ENCODE peak calls at places on chromosomes 12 and 14, in seven cellular contexts. One of them, this sample, is unnamed.

GRCh38 chr12:8612629-8613028 is at the start of gene AICDA:
- DNase-seq in GM23338: no peak
- DNase-seq in neural progenitor cell: no peak
- DNase-seq in lung: no peak
- DNase-seq in iPS DF 6.9: no peak
- DNase-seq in brain microvascular endothelial cell: no peak
- DNase-seq in CD8-positive, alpha-beta memory T cell: no peak
- DNase-seq in this sample: no peak

GRCh38 chr12:59937148-59937547 is 341.3 kb downstream of the SLC16A7 start:
- DNase-seq in brain microvascular endothelial cell: peak; percentile 16
- DNase-seq in lung: no peak
- DNase-seq in CD8-positive, alpha-beta memory T cell: no peak
- DNase-seq in GM23338: no peak
- DNase-seq in neural progenitor cell: no peak
- DNase-seq in iPS DF 6.9: no peak
- DNase-seq in this sample: no peak

GRCh38 chr12:15984097-15984800 is 73.1 kb downstream of the DERA start:
- DNase-seq in GM23338: no peak
- DNase-seq in neural progenitor cell: no peak
- DNase-seq in lung: no peak
- DNase-seq in brain microvascular endothelial cell: no peak
- DNase-seq in CD8-positive, alpha-beta memory T cell: no peak
- DNase-seq in iPS DF 6.9: no peak
- DNase-seq in this sample: no peak

GRCh38 chr12:46154221-46154975 is 114.4 kb downstream of the SLC38A1 start:
- DNase-seq in neural progenitor cell: no peak
- DNase-seq in lung: no peak
- DNase-seq in iPS DF 6.9: no peak
- DNase-seq in GM23338: no peak
- DNase-seq in CD8-positive, alpha-beta memory T cell: no peak
- DNase-seq in brain microvascular endothelial cell: peak; percentile 40
- DNase-seq in this sample: no peak

GRCh38 chr14:54867011-54867410 is 35.6 kb downstream of the GCH1 start:
- DNase-seq in neural progenitor cell: no peak
- DNase-seq in iPS DF 6.9: no peak
- DNase-seq in brain microvascular endothelial cell: no peak
- DNase-seq in lung: no peak
- DNase-seq in GM23338: no peak
- DNase-seq in CD8-positive, alpha-beta memory T cell: no peak
- DNase-seq in this sample: no peak

GRCh38 chr12:131923260-131923659 is 5.8 kb upstream of the PUS1 start:
- DNase-seq in lung: no peak
- DNase-seq in GM23338: no peak
- DNase-seq in CD8-positive, alpha-beta memory T cell: no peak
- DNase-seq in neural progenitor cell: no peak
- DNase-seq in iPS DF 6.9: no peak
- DNase-seq in brain microvascular endothelial cell: no peak
- DNase-seq in this sample: peak; percentile 50

GRCh38 chr14:96047101-96047500 is 7.9 kb downstream of the C14orf132 start:
- DNase-seq in CD8-positive, alpha-beta memory T cell: no peak
- DNase-seq in lung: no peak
- DNase-seq in brain microvascular endothelial cell: no peak
- DNase-seq in neural progenitor cell: no peak
- DNase-seq in GM23338: no peak
- DNase-seq in iPS DF 6.9: no peak
- DNase-seq in this sample: no peak

GRCh38 chr12:91556909-91557308 is 374.3 kb upstream of the DCN start:
- DNase-seq in CD8-positive, alpha-beta memory T cell: no peak
- DNase-seq in GM23338: no peak
- DNase-seq in lung: no peak
- DNase-seq in neural progenitor cell: peak; percentile 11
- DNase-seq in iPS DF 6.9: no peak
- DNase-seq in brain microvascular endothelial cell: no peak
- DNase-seq in this sample: no peak

GRCh38 chr14:68384335-68384734 is 408.5 kb downstream of the ZFP36L1 start:
- DNase-seq in GM23338: no peak
- DNase-seq in neural progenitor cell: no peak
- DNase-seq in CD8-positive, alpha-beta memory T cell: no peak
- DNase-seq in lung: no peak
- DNase-seq in iPS DF 6.9: no peak
- DNase-seq in brain microvascular endothelial cell: no peak
- DNase-seq in this sample: no peak

GRCh38 chr12:56521209-56521589 is 421 bp upstream of the RBMS2 start:
- DNase-seq in GM23338: no peak
- DNase-seq in lung: peak; percentile 47
- DNase-seq in CD8-positive, alpha-beta memory T cell: no peak
- DNase-seq in neural progenitor cell: no peak
- DNase-seq in brain microvascular endothelial cell: no peak
- DNase-seq in iPS DF 6.9: no peak
- DNase-seq in this sample: no peak

GRCh38 chr14:26323781-26324363 is 274.0 kb downstream of the NOVA1 start:
- DNase-seq in lung: no peak
- DNase-seq in neural progenitor cell: peak; percentile 56
- DNase-seq in CD8-positive, alpha-beta memory T cell: no peak
- DNase-seq in brain microvascular endothelial cell: no peak
- DNase-seq in GM23338: no peak
- DNase-seq in iPS DF 6.9: no peak
- DNase-seq in this sample: no peak

GRCh38 chr14:90714811-90715210 is 101.4 kb downstream of the TTC7B start:
- DNase-seq in neural progenitor cell: no peak
- DNase-seq in GM23338: no peak
- DNase-seq in CD8-positive, alpha-beta memory T cell: no peak
- DNase-seq in lung: no peak
- DNase-seq in iPS DF 6.9: no peak
- DNase-seq in brain microvascular endothelial cell: peak; percentile 31
- DNase-seq in this sample: no peak

GRCh38 chr12:114895822-114896221 is 211.8 kb upstream of the TBX3 start:
- DNase-seq in lung: no peak
- DNase-seq in brain microvascular endothelial cell: no peak
- DNase-seq in GM23338: no peak
- DNase-seq in iPS DF 6.9: no peak
- DNase-seq in CD8-positive, alpha-beta memory T cell: no peak
- DNase-seq in neural progenitor cell: no peak
- DNase-seq in this sample: no peak

GRCh38 chr14:100523131-100523530 is 64.1 kb downstream of the BEGAIN start:
- DNase-seq in CD8-positive, alpha-beta memory T cell: no peak
- DNase-seq in brain microvascular endothelial cell: no peak
- DNase-seq in iPS DF 6.9: no peak
- DNase-seq in neural progenitor cell: no peak
- DNase-seq in GM23338: no peak
- DNase-seq in lung: no peak
- DNase-seq in this sample: no peak

GRCh38 chr12:52220456-52220855 is 12.6 kb upstream of the KRT7 start:
- DNase-seq in brain microvascular endothelial cell: no peak
- DNase-seq in CD8-positive, alpha-beta memory T cell: no peak
- DNase-seq in lung: no peak
- DNase-seq in iPS DF 6.9: no peak
- DNase-seq in GM23338: no peak
- DNase-seq in neural progenitor cell: no peak
- DNase-seq in this sample: no peak

GRCh38 chr14:63800083-63800482 is 52.7 kb upstream of the SYNE2 start:
- DNase-seq in neural progenitor cell: no peak
- DNase-seq in iPS DF 6.9: no peak
- DNase-seq in GM23338: no peak
- DNase-seq in CD8-positive, alpha-beta memory T cell: no peak
- DNase-seq in brain microvascular endothelial cell: no peak
- DNase-seq in lung: no peak
- DNase-seq in this sample: no peak

GRCh38 chr14:58808828-58809227 is 171.1 kb downstream of the DACT1 start:
- DNase-seq in lung: peak; percentile 31
- DNase-seq in neural progenitor cell: no peak
- DNase-seq in iPS DF 6.9: no peak
- DNase-seq in GM23338: no peak
- DNase-seq in CD8-positive, alpha-beta memory T cell: no peak
- DNase-seq in brain microvascular endothelial cell: peak; percentile 39
- DNase-seq in this sample: no peak

GRCh38 chr14:56119221-56119967 is 1.2 kb downstream of the PELI2 start:
- DNase-seq in CD8-positive, alpha-beta memory T cell: peak; percentile 17
- DNase-seq in iPS DF 6.9: no peak
- DNase-seq in lung: peak; percentile 56
- DNase-seq in brain microvascular endothelial cell: peak; percentile 20
- DNase-seq in neural progenitor cell: peak; percentile 71
- DNase-seq in GM23338: peak; percentile 64
- DNase-seq in this sample: peak; percentile 72

DNA sequence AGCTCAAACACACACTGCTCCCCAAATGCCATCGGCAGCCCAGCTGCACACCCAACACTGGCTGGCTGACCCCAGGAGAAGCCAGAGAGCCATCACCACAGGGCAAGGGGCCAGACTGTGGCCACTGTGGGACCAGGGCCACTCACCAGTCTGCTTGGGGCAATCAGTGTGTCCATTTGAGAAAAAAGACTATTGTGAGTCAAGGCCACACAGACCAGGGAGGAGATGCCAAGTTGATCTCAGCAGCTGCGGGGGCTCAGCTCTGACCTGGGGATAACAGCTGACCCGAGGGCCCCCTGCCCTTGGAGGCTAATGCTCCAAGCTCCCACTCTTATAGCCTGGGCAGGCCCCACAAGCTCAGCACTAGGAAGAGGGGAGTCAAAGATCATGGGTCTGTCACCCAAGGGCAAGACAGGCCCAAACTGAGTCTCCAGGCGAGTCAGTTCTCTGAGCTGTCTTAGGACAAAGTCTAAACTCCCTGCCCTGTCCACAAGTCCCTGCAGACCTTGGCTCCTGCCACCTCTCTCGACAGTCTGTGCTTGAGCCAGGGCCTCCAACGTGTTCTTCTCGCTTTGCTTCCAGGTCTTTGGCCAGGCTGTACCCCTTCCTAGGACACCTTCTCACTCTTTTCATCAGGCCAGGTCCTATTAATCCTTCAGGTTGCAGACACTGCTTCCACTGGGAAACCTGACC is 30.1 kb upstream of the PNMA1 start:
- DNase-seq in neural progenitor cell: no peak
- DNase-seq in brain microvascular endothelial cell: no peak
- DNase-seq in iPS DF 6.9: no peak
- DNase-seq in CD8-positive, alpha-beta memory T cell: no peak
- DNase-seq in GM23338: no peak
- DNase-seq in lung: no peak
- DNase-seq in this sample: no peak
- H3K4me3 ChIP-seq in neural progenitor cell: no peak overlapping the region
- H3K4me3 ChIP-seq in brain microvascular endothelial cell: no peak overlapping the region
- H3K4me3 ChIP-seq in iPS DF 6.9: no peak overlapping the region
- H3K4me3 ChIP-seq in CD8-positive, alpha-beta memory T cell: peak overlapping the region; percentile 62
- H3K4me3 ChIP-seq in GM23338: no peak overlapping the region
- H3K4me3 ChIP-seq in lung: no peak overlapping the region
- H3K4me3 ChIP-seq in this sample: no peak overlapping the region

GRCh38 chr12:48936379-48936979 is 11.2 kb upstream of the FKBP11 start:
- DNase-seq in iPS DF 6.9: peak; percentile 61
- DNase-seq in lung: peak; percentile 64
- DNase-seq in neural progenitor cell: peak; percentile 90
- DNase-seq in brain microvascular endothelial cell: peak; percentile 63
- DNase-seq in CD8-positive, alpha-beta memory T cell: peak; percentile 75
- DNase-seq in GM23338: peak; percentile 94
- DNase-seq in this sample: peak; percentile 94

GRCh38 chr12:48934312-48934706 is 9.0 kb upstream of the FKBP11 start:
- DNase-seq in lung: no peak
- DNase-seq in neural progenitor cell: no peak
- DNase-seq in brain microvascular endothelial cell: no peak
- DNase-seq in iPS DF 6.9: no peak
- DNase-seq in CD8-positive, alpha-beta memory T cell: no peak
- DNase-seq in GM23338: peak; percentile 34
- DNase-seq in this sample: peak; percentile 64

GRCh38 chr12:48938805-48939204 is 13.5 kb upstream of the FKBP11 start:
- DNase-seq in GM23338: no peak
- DNase-seq in iPS DF 6.9: no peak
- DNase-seq in CD8-positive, alpha-beta memory T cell: no peak
- DNase-seq in brain microvascular endothelial cell: no peak
- DNase-seq in lung: no peak
- DNase-seq in neural progenitor cell: no peak
- DNase-seq in this sample: no peak

GRCh38 chr12:48940181-48940580 is 14.9 kb upstream of the FKBP11 start:
- DNase-seq in CD8-positive, alpha-beta memory T cell: no peak
- DNase-seq in GM23338: no peak
- DNase-seq in iPS DF 6.9: no peak
- DNase-seq in brain microvascular endothelial cell: no peak
- DNase-seq in neural progenitor cell: no peak
- DNase-seq in lung: no peak
- DNase-seq in this sample: no peak

GRCh38 chr12:48937170-48937569 is 11.9 kb upstream of the FKBP11 start:
- DNase-seq in GM23338: peak; percentile 74
- DNase-seq in brain microvascular endothelial cell: no peak
- DNase-seq in lung: no peak
- DNase-seq in CD8-positive, alpha-beta memory T cell: no peak
- DNase-seq in neural progenitor cell: peak; percentile 46
- DNase-seq in iPS DF 6.9: no peak
- DNase-seq in this sample: peak; percentile 72
- H3K36me3 ChIP-seq in GM23338: peaks cover 21% of the 10 kb centered on the region
- H3K36me3 ChIP-seq in brain microvascular endothelial cell: peaks cover 80% of the 10 kb centered on the region
- H3K36me3 ChIP-seq in lung: peaks cover 46% of the 10 kb centered on the region
- H3K36me3 ChIP-seq in CD8-positive, alpha-beta memory T cell: no peaks in the 10 kb centered on the region
- H3K36me3 ChIP-seq in neural progenitor cell: no peaks in the 10 kb centered on the region
- H3K36me3 ChIP-seq in iPS DF 6.9: peaks cover 29% of the 10 kb centered on the region
- H3K36me3 ChIP-seq in this sample: peaks cover 34% of the 10 kb centered on the region

GRCh38 chr12:5038781-5039311 is 4.8 kb upstream of the KCNA5 start:
- DNase-seq in iPS DF 6.9: no peak
- DNase-seq in neural progenitor cell: no peak
- DNase-seq in GM23338: peak; percentile 39
- DNase-seq in CD8-positive, alpha-beta memory T cell: no peak
- DNase-seq in lung: no peak
- DNase-seq in brain microvascular endothelial cell: no peak
- DNase-seq in this sample: peak; percentile 39
- H3K27me3 ChIP-seq in iPS DF 6.9: peaks cover 18% of the 10 kb centered on the region
- H3K27me3 ChIP-seq in neural progenitor cell: peaks cover 46% of the 10 kb centered on the region
- H3K27me3 ChIP-seq in GM23338: peaks cover 37% of the 10 kb centered on the region
- H3K27me3 ChIP-seq in CD8-positive, alpha-beta memory T cell: peaks cover 3% of the 10 kb centered on the region
- H3K27me3 ChIP-seq in lung: no peaks in the 10 kb centered on the region
- H3K27me3 ChIP-seq in brain microvascular endothelial cell: peaks cover 17% of the 10 kb centered on the region
- H3K27me3 ChIP-seq in this sample: peaks cover 25% of the 10 kb centered on the region

DNA sequence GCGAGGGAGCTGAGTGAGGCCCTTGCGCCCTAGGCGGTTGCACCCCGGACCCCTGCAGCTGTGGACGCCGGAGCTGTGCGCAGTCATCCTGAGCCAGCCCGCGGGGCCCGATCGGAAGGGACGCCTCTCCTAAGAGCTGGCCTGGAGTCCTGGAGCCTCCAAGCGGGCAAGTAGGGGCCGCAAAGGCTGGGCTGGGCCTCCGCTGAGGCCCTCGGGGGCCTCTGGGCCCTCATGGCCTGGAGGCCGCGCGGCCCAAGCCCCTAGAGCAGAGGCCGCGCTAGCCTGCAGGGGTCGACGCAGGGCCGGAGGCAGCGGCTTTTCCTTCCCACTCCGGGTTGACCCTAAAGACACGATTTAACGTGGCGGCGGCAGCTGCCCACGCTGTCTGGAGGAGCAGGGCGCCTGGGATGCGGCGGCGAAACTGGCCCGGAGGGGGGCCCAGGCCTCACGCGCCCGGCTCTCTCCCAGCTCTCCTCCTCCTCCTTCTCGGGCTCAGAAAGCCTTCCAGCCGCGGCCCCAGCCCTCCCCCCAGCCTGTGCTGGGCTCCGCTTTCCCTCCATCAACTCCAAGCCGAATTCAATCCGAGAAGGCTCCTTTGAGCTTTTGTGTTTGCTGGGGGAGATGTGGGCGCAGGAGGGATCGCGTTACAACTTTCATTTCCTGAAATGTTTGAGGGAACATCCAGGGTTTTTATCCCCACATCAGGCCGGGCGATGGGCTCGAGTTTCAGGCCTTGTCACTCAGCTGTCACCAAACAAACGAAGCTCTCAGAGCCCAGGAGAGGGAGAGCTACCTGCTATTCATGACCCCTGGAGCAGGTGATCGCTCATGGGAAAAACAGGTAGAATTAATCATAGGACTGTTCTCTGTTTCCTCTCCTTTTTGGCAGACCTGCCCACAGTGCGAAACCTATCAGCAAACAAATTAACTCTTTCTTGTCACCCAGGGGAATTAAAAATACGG is 11.5 kb downstream of the SIX1 start:
- DNase-seq in iPS DF 6.9: no peak
- DNase-seq in brain microvascular endothelial cell: peak; percentile 52
- DNase-seq in neural progenitor cell: peak; percentile 79
- DNase-seq in GM23338: peak; percentile 82
- DNase-seq in lung: no peak
- DNase-seq in CD8-positive, alpha-beta memory T cell: no peak
- DNase-seq in this sample: peak; percentile 89
- H3K4me3 ChIP-seq in iPS DF 6.9: peak overlapping the region; percentile 52
- H3K4me3 ChIP-seq in brain microvascular endothelial cell: peak overlapping the region; percentile 35
- H3K4me3 ChIP-seq in neural progenitor cell: peak overlapping the region; percentile 51
- H3K4me3 ChIP-seq in GM23338: peak overlapping the region; percentile 64
- H3K4me3 ChIP-seq in lung: no peak overlapping the region
- H3K4me3 ChIP-seq in CD8-positive, alpha-beta memory T cell: no peak overlapping the region
- H3K4me3 ChIP-seq in this sample: peak overlapping the region; percentile 47